ENCODE peak calls at places on chromosome 21, in ten cellular contexts. L, X, O, H, Z, G, S, P, Y and M are unnamed samples.

GRCh38 chr21:43332872-43333300 is 94.0 kb downstream of the SIK1 start:
- DNase-seq in L (peak; percentile 52), X (peak; percentile 49), O (no peak), H (no peak), Z (peak; percentile 48), G (no peak), S (no peak), P (no peak), Y (no peak), M (no peak)

GRCh38 chr21:42265229-42265812 is 46.4 kb downstream of the ABCG1 start:
- DNase-seq in L (no peak), X (no peak), O (no peak), H (no peak), Z (no peak), G (no peak), S (no peak), P (no peak), Y (no peak), M (no peak)

GRCh38 chr21:18608226-18608625 is 204.6 kb upstream of the TMPRSS15 start:
- DNase-seq in L (no peak), X (no peak), O (no peak), H (no peak), Z (no peak), G (no peak), S (no peak), P (no peak), Y (no peak), M (no peak)

GRCh38 chr21:39715804-39716397 is 29.1 kb upstream of the IGSF5 start:
- DNase-seq in L (peak; percentile 54), X (peak; percentile 47), O (no peak), H (peak; percentile 52), Z (peak; percentile 28), G (peak; percentile 64), S (peak; percentile 60), P (peak; percentile 52), Y (peak; percentile 22), M (no peak)

GRCh38 chr21:18603246-18603645 is 199.7 kb upstream of the TMPRSS15 start:
- DNase-seq in L (no peak), X (no peak), O (no peak), H (no peak), Z (no peak), G (no peak), S (no peak), P (no peak), Y (no peak), M (no peak)

GRCh38 chr21:18053151-18053550 is 191.5 kb upstream of the CHODL start:
- DNase-seq in L (no peak), X (no peak), O (no peak), H (no peak), Z (no peak), G (no peak), S (no peak), P (no peak), Y (no peak), M (no peak)

GRCh38 chr21:26490771-26491170 is 82.3 kb downstream of the CYYR1 start:
- DNase-seq in L (peak; percentile 1), X (no peak), O (no peak), H (no peak), Z (no peak), G (no peak), S (no peak), P (no peak), Y (no peak), M (no peak)

GRCh38 chr21:42414928-42415769 is 11.4 kb downstream of the UBASH3A start:
- DNase-seq in L (peak; percentile 57), X (peak; percentile 61), O (peak; percentile 66), H (no peak), Z (peak; percentile 41), G (no peak), S (peak; percentile 78), P (no peak), Y (no peak), M (no peak)

GRCh38 chr21:30408782-30409494 is 13.1 kb downstream of the KRTAP13-1 start:
- DNase-seq in L (peak; percentile 74), X (peak; percentile 72), O (no peak), H (peak; percentile 26), Z (no peak), G (peak; percentile 81), S (peak; percentile 12), P (peak; percentile 65), Y (no peak), M (peak; percentile 27)

GRCh38 chr21:29232601-29233541 is 65.9 kb upstream of the BACH1 start:
- DNase-seq in L (peak; percentile 45), X (peak; percentile 50), O (no peak), H (no peak), Z (no peak), G (no peak), S (no peak), P (no peak), Y (no peak), M (no peak)

GRCh38 chr21:22019766-22020165 is 1021.6 kb downstream of the NCAM2 start:
- DNase-seq in L (peak; percentile 44), X (peak; percentile 53), O (no peak), H (no peak), Z (no peak), G (no peak), S (no peak), P (no peak), Y (no peak), M (no peak)

GRCh38 chr21:30839304-30839703 is 9.7 kb upstream of the KRTAP7-1 start:
- DNase-seq in L (peak; percentile 0), X (peak; percentile 1), O (no peak), H (no peak), Z (no peak), G (peak; percentile 36), S (no peak), P (no peak), Y (no peak), M (no peak)

GRCh38 chr21:29360799-29361765 is 62.4 kb downstream of the BACH1 start:
- DNase-seq in L (no peak), X (no peak), O (no peak), H (no peak), Z (no peak), G (no peak), S (peak; percentile 12), P (peak; percentile 22), Y (no peak), M (no peak)

GRCh38 chr21:27796106-27796505 is 829.2 kb upstream of the ADAMTS5 start:
- DNase-seq in L (peak; percentile 52), X (peak; percentile 31), O (no peak), H (no peak), Z (no peak), G (no peak), S (no peak), P (no peak), Y (no peak), M (no peak)

GRCh38 chr21:23939369-23940065 is 1667.8 kb downstream of the MRPL39 start:
- DNase-seq in L (no peak), X (no peak), O (no peak), H (no peak), Z (no peak), G (no peak), S (no peak), P (no peak), Y (no peak), M (no peak)

GRCh38 chr21:31343680-31344480 is at the start of gene TIAM1:
- DNase-seq in L (peak; percentile 76), X (peak; percentile 79), O (no peak), H (peak; percentile 43), Z (no peak), G (no peak), S (peak; percentile 31), P (peak; percentile 42), Y (peak; percentile 15), M (peak; percentile 57)

GRCh38 chr21:29233611-29234540 is 64.8 kb upstream of the BACH1 start:
- DNase-seq in L (no peak), X (no peak), O (no peak), H (no peak), Z (no peak), G (no peak), S (no peak), P (no peak), Y (no peak), M (no peak)

GRCh38 chr21:16605588-16605987 is 875.8 kb downstream of the USP25 start:
- DNase-seq in L (peak; percentile 38), X (peak; percentile 52), O (no peak), H (no peak), Z (no peak), G (peak; percentile 33), S (no peak), P (no peak), Y (no peak), M (no peak)

GRCh38 chr21:16608209-16608830 is 878.5 kb downstream of the USP25 start:
- DNase-seq in L (peak; percentile 17), X (peak; percentile 25), O (no peak), H (no peak), Z (no peak), G (no peak), S (no peak), P (no peak), Y (no peak), M (no peak)
- TF ChIP-seq CTCF in L (peak; percentile 29), X (peak; percentile 34), O (no peak), H (peak; percentile 22), Z (no peak), G (peak; percentile 72), S (no peak), P (no peak), Y (no peak), M (peak; percentile 48)

GRCh38 chr21:36613064-36613463 is 85.9 kb upstream of the SIM2 start:
- DNase-seq in L (no peak), X (no peak), O (no peak), H (no peak), Z (no peak), G (no peak), S (no peak), P (no peak), Y (no peak), M (no peak)
- TF ChIP-seq CTCF in L (no peak), X (no peak), O (no peak), H (no peak), Z (no peak), G (no peak), S (no peak), P (no peak), Y (no peak), M (no peak)

DNA sequence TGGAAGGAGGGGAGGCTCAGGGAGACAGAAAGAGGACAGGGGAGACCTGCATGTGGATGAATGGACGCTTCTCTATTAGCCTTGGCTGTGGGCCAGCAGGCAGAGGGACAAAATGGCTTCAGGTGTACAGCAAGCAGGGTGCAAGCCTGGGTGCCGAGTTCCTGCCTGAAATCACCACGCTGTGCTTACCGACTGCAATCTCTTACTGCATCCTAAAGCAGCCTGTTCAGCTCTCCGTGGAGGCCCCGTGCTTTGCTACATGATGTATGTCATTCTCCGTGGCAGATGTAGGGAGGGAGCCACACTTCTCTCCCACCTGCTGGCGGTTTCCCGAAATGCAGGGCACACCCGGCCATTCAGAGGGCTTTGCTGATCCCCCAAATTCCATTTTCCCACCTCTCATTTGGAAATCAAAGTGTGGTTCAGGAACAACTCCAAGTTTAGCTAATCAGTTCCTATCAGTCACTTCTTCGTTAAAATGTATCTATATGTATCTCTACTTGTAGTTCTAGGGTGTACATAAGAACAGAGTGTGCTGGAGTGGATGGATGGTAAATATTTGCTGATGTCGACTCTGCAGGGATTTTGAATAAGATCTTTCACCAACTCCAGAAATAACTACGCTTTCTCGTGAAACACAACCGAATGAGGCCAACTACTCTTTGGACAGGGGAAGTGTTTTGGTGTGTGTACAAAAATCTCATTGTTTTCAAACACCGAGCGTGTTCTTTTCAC is 122.3 kb upstream of the BACE2 start:
- DNase-seq in L (no peak), X (no peak), O (no peak), H (no peak), Z (no peak), G (no peak), S (peak; percentile 12), P (no peak), Y (no peak), M (no peak)
- TF ChIP-seq CTCF in L (no peak), X (no peak), O (no peak), H (peak; percentile 35), Z (no peak), G (no peak), S (peak; percentile 39), P (no peak), Y (no peak), M (peak; percentile 33)

GRCh38 chr21:34360488-34361241 is 3.1 kb upstream of the KCNE2 start:
- DNase-seq in L (no peak), X (no peak), O (no peak), H (no peak), Z (no peak), G (no peak), S (no peak), P (no peak), Y (no peak), M (no peak)
- TF ChIP-seq CTCF in L (no peak), X (no peak), O (no peak), H (no peak), Z (no peak), G (peak; percentile 32), S (no peak), P (no peak), Y (no peak), M (no peak)